ENCODE peak calls at places on chromosomes 5 and 9, in six cellular contexts. M, F, R, I, K and B are unnamed samples.

GRCh38 chr5:139885172-139885856 is 89.7 kb downstream of the PSD2 start:
- DNase-seq in R (no peak), F (no peak), I (no peak), M (no peak), K (no peak), B (no peak)

GRCh38 chr5:113278976-113279375 is 155.8 kb downstream of the TSSK1B start:
- DNase-seq in M (peak), K (no peak), R (no peak), F (peak), I (no peak), B (no peak)

GRCh38 chr5:102893942-102894341 is 138.8 kb downstream of the PAM start:
- DNase-seq in K (no peak), F (no peak), R (no peak), M (no peak), I (no peak), B (no peak)

GRCh38 chr9:120435066-120435465 is 144.9 kb downstream of the CDK5RAP2 start:
- DNase-seq in R (no peak), I (no peak), F (peak), K (no peak), M (peak), B (no peak)

GRCh38 chr5:29498860-29499259 is 1694.6 kb upstream of the CDH6 start:
- DNase-seq in F (no peak), M (no peak), R (no peak), K (no peak), I (no peak), B (no peak)

GRCh38 chr9:76353280-76353679 is 40.9 kb downstream of the RFK start:
- DNase-seq in R (no peak), M (no peak), F (peak), I (no peak), K (no peak), B (no peak)

GRCh38 chr9:137551656-137552534 is at the start of gene MRPL41:
- DNase-seq in K (peak), F (peak), M (peak), R (peak), I (peak), B (peak)

GRCh38 chr9:136409557-136410455 is 608 bp downstream of the ENTR1 start:
- DNase-seq in M (peak), F (peak), R (no peak), I (no peak), K (no peak), B (no peak)

GRCh38 chr9:130128251-130128650 is 44.0 kb upstream of the NCS1 start:
- DNase-seq in M (no peak), I (no peak), K (no peak), R (no peak), F (no peak), B (no peak)

GRCh38 chr9:75088646-75089368 is 493 bp downstream of the OSTF1 start:
- DNase-seq in F (peak), M (peak), I (peak), R (no peak), K (no peak), B (peak)

GRCh38 chr9:99353408-99353807 is 131.3 kb downstream of the SEC61B start:
- DNase-seq in M (peak), R (no peak), K (no peak), F (peak), I (peak), B (no peak)

GRCh38 chr9:82580921-82581320 is 482.0 kb downstream of the RASEF start:
- DNase-seq in K (no peak), M (no peak), R (no peak), I (no peak), F (no peak), B (no peak)

GRCh38 chr9:136326061-136326776 is 1.1 kb upstream of the GPSM1 start:
- DNase-seq in K (no peak), M (peak), R (no peak), I (no peak), F (peak), B (peak)

GRCh38 chr9:33125871-33126822 is 41.0 kb downstream of the B4GALT1 start:
- DNase-seq in I (no peak), R (no peak), K (no peak), F (no peak), M (peak), B (no peak)

GRCh38 chr9:136314944-136315343 is 11.1 kb upstream of the CCDC187 start:
- DNase-seq in K (no peak), R (no peak), F (no peak), M (no peak), I (no peak), B (no peak)

GRCh38 chr5:53359906-53360305 is 120.5 kb upstream of the FST start:
- DNase-seq in R (no peak), I (no peak), F (no peak), K (no peak), M (peak), B (no peak)

GRCh38 chr9:13535141-13535540 is 255.6 kb upstream of the MPDZ start:
- DNase-seq in K (no peak), R (no peak), I (no peak), F (no peak), M (no peak), B (no peak)
- H3K14ac ChIP-seq in K (no peak), R (peak), I (no peak), F (peak), M (no peak), B (no peak)

DNA sequence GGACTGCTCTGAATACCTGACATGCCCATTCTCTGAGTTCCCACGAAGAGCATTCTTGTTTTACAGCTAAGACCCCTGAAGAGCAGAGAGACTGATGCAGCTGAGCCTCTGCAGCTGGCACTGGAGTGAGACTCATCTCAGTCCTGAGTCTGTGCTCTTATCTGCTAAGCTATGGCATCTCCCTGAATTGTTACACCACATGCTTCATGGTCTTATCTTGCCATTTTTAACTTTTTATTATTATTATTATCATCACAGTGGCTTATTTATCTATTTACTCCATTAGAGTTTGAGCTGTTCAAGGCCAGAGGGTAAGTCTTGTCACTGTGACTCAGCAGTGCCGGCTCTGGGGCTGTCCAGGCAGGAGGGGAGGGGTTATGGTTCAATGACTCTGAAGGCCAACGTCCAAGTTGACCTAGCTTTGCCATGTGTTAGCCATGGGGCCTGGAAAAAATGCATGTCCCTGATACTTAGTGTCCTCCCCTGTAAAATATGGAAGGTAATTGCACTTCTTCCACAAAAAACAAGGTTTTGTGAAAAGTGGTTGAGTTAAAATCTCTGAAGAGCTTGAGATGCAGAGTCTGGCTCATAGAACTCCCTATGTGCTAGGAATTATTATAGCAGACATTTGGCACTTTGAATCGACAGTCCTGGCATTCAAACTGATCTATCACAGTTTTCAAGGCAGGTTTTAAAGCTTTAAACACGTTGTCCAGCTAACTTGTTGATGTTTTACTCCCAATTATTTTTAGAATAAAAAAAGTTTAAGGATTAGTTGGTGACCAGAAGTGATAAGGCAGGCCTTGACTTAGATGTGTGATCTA is 94.6 kb downstream of the ALDH1A1 start:
- DNase-seq in R (no peak), F (peak), I (no peak), K (no peak), M (no peak), B (no peak)
- H3K18ac ChIP-seq in R (no peak), F (no peak), I (no peak), K (no peak), M (no peak), B (no peak)

DNA sequence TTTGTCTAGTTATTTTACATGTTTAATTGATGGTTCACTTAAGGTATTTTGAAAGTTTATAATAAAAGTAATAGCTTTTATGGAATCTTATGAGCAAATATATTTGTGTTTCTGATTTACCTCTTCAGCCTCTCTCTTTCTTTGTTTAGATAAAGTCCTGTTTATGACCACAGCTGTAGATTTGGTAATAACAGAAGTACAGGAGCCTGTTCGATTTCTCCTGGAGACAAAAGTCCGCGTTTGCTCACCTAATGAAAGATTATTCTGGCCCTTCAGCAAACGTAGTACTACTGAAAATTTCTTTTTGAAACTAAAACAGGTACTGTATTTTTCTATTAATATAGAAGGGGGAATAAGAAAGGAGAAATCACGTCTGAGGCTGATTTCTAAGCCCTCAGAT is 35.0 kb upstream of the GPR21 start:
- DNase-seq in R (no peak), M (no peak), I (no peak), K (no peak), F (no peak), B (no peak)
- H3K14ac ChIP-seq in R (no peak), M (no peak), I (no peak), K (no peak), F (no peak), B (no peak)

GRCh38 chr9:126615251-126615790 is 1.6 kb downstream of the LMX1B start:
- DNase-seq in F (peak), R (no peak), M (peak), K (no peak), I (no peak), B (peak)
- H3K18ac ChIP-seq in F (no peak), R (peak), M (no peak), K (peak), I (no peak), B (no peak)

DNA sequence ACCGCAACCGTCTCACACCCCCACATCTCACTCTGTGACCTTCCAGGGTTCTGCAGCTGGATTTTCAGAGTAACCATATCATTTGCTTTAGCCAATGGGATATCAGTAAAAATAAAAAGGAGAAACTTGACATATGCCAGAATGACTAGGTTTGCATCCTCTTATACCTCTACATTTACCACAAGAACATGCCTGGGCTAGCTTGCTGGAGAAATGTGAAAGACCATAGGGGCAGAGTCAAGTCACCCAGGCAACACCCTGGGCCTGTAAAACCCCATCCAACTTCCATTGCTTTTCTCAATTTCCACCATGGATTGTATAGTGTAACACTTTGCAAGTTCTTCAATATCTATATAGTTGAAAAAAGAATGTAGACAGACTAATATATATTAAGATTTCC is 731.1 kb downstream of the PTPRD start:
- DNase-seq in M (no peak), I (no peak), F (no peak), K (no peak), R (no peak), B (no peak)
- H3K14ac ChIP-seq in M (no peak), I (no peak), F (no peak), K (no peak), R (no peak), B (no peak)

GRCh38 chr9:2181794-2182193 is 166.6 kb downstream of the SMARCA2 start:
- DNase-seq in M (peak), F (peak), R (peak), I (no peak), K (no peak), B (peak)
- H3K18ac ChIP-seq in M (no peak), F (no peak), R (no peak), I (no peak), K (no peak), B (no peak)

GRCh38 chr9:93262537-93263310 is 78.8 kb downstream of the WNK2 start:
- DNase-seq in K (no peak), F (no peak), R (no peak), I (no peak), M (no peak), B (peak)
- H3K14ac ChIP-seq in K (no peak), F (no peak), R (no peak), I (no peak), M (no peak), B (no peak)

GRCh38 chr5:111685969-111686368 is 71.0 kb downstream of the NREP start:
- DNase-seq in R (no peak), M (no peak), K (peak), I (no peak), F (no peak), B (peak)

GRCh38 chr5:111680737-111681413 is 76.1 kb downstream of the NREP start:
- DNase-seq in R (no peak), F (peak), M (peak), K (no peak), I (no peak), B (no peak)

GRCh38 chr5:111681414-111681790 is 75.6 kb downstream of the NREP start:
- DNase-seq in I (no peak), F (no peak), R (no peak), M (peak), K (no peak), B (no peak)

GRCh38 chr5:111679611-111680010 is 77.4 kb downstream of the NREP start:
- DNase-seq in F (no peak), R (no peak), K (no peak), M (no peak), I (no peak), B (no peak)

DNA sequence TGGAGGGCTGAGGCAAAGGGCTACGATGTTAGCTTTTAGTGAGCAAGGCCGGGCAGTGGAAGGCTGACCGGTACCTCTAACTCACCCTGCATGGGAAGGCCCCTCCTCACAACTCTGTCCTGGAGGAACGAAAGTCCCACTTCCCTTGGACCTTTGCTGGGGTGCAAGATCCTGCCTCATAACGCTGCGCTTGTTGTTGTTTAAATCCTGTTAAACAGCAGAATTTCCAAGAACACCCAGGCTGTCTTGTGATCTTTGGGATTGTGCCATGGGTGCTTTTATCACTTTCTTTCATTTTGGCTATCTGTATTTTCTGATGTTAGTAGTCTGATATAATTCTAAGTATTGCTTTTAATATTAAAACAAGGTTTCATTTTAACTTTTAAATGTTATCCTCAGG is 75.2 kb downstream of the NREP start:
- DNase-seq in M (peak), F (no peak), R (no peak), K (no peak), I (no peak), B (no peak)
- H3K18ac ChIP-seq in M (peak), F (peak), R (no peak), K (no peak), I (peak), B (no peak)